ENCODE peak calls at places on chromosomes 2 and 18, in eight cellular contexts. W is iris pigment epithelial cell; E is lower lobe of right lung; K is AG10803; J is activated T-helper 1 cell treated with anti-CD3 and anti-CD28 coated beads, Interleukin-2, amount 50 U/mL, for 16 hours; C is NCI-H774; U is NCI-H1092 treated with DMSO at 0.1 percent for 48 hours; N is germinal center. F is an unnamed sample.

GRCh38 chr18:8658858-8659485 is 46.4 kb upstream of the MTCL1 start:
- DNase-seq in K (no peak), E (no peak), W (no peak), N (no peak), U (peak), J (no peak), C (no peak), F (no peak)

GRCh38 chr2:218961651-218962570 is 2.4 kb downstream of the CDK5R2 start:
- DNase-seq in C (peak), K (no peak), J (no peak), N (no peak), E (no peak), W (no peak), U (peak), F (no peak)

GRCh38 chr2:19863303-19864041 is 38.3 kb downstream of the TTC32 start:
- DNase-seq in E (peak), N (peak), J (peak), K (peak), W (peak), U (peak), C (peak), F (peak)

GRCh38 chr2:124286089-124286783 is 261.1 kb downstream of the CNTNAP5 start:
- DNase-seq in U (no peak), C (no peak), J (no peak), W (no peak), N (no peak), K (no peak), E (no peak), F (no peak)

GRCh38 chr2:667332-668000 is 9.7 kb downstream of the TMEM18 start:
- DNase-seq in C (no peak), N (no peak), K (peak), E (no peak), U (no peak), J (no peak), W (peak), F (peak)

GRCh38 chr2:240960309-240960962 is 38.0 kb upstream of the SNED1 start:
- DNase-seq in J (no peak), K (no peak), N (no peak), W (peak), E (peak), U (peak), C (no peak), F (no peak)

GRCh38 chr18:74446178-74446577 is 10.9 kb downstream of the DIPK1C start:
- DNase-seq in C (no peak), E (no peak), N (no peak), J (no peak), K (no peak), U (no peak), W (no peak), F (no peak)

GRCh38 chr2:32168513-32168912 is 2.8 kb downstream of the SLC30A6 start:
- DNase-seq in E (no peak), N (no peak), U (no peak), C (no peak), J (no peak), K (no peak), W (no peak), F (no peak)

GRCh38 chr2:11213090-11213638 is 57.9 kb downstream of the SLC66A3 start:
- DNase-seq in J (no peak), U (no peak), N (no peak), K (peak), W (peak), C (no peak), E (no peak), F (peak)

GRCh38 chr2:223536546-223536945 is 65.6 kb downstream of the SCG2 start:
- DNase-seq in K (no peak), E (no peak), J (no peak), W (peak), N (no peak), U (no peak), C (no peak), F (peak)

GRCh38 chr2:209495855-209496585 is 72.2 kb downstream of the MAP2 start:
- DNase-seq in K (peak), U (peak), C (peak), J (no peak), W (peak), E (no peak), N (no peak), F (peak)

GRCh38 chr18:78975282-78975681 is 4.3 kb upstream of the SALL3 start:
- DNase-seq in C (no peak), W (no peak), U (no peak), J (no peak), E (no peak), N (no peak), K (no peak), F (no peak)

GRCh38 chr2:11622611-11623010 is 47.4 kb downstream of the NTSR2 start:
- DNase-seq in E (no peak), C (no peak), K (no peak), J (no peak), N (no peak), W (peak), U (no peak), F (no peak)

GRCh38 chr2:176178807-176179271 is 9.6 kb upstream of the HOXD1 start:
- DNase-seq in U (no peak), C (no peak), W (no peak), N (no peak), E (no peak), J (no peak), K (no peak), F (no peak)

GRCh38 chr2:41836944-41837343 is 210.9 kb upstream of the PKDCC start:
- DNase-seq in J (no peak), K (peak), N (no peak), E (no peak), W (peak), U (no peak), C (no peak), F (peak)

GRCh38 chr2:20393986-20394385 is 43.3 kb upstream of the PUM2 start:
- DNase-seq in U (no peak), W (no peak), C (no peak), J (no peak), E (no peak), K (no peak), N (no peak), F (no peak)

GRCh38 chr2:86319700-86320369 is 17.6 kb downstream of the REEP1 start:
- DNase-seq in W (no peak), C (no peak), N (no peak), J (no peak), K (no peak), E (no peak), U (no peak), F (no peak)

GRCh38 chr18:46315187-46315586 is 211.0 kb downstream of the HAUS1 start:
- DNase-seq in K (no peak), U (no peak), E (no peak), C (no peak), W (no peak), J (no peak), N (no peak), F (no peak)

GRCh38 chr2:69118609-69119008 is 105.6 kb downstream of the ANTXR1 start:
- DNase-seq in J (no peak), N (no peak), C (no peak), W (no peak), K (peak), E (no peak), U (no peak), F (no peak)

GRCh38 chr2:145692971-145693478 is 1173.1 kb upstream of the ZEB2 start:
- DNase-seq in C (no peak), E (no peak), J (no peak), W (peak), U (no peak), K (peak), N (peak), F (peak)